ENCODE peak calls at places on chromosomes 2 and 18, in six cellular contexts. One of them, this sample, is unnamed.
A peak's percentile ranks its signal among the peaks of the same experiment; 100 is the strongest.

GRCh38 chr2:238949710-238950345 is 101.9 kb downstream of the TWIST2 start:
- DNase-seq in left ventricle myocardium superior: no peak
- DNase-seq in hypothalamus: no peak
- DNase-seq in psoas muscle: no peak
- DNase-seq in KG1: no peak
- DNase-seq in HTR-8/SVneo: no peak
- DNase-seq in this sample: no peak

GRCh38 chr2:174717273-174717672 is 47.0 kb downstream of the CHRNA1 start:
- DNase-seq in left ventricle myocardium superior: no peak
- DNase-seq in hypothalamus: no peak
- DNase-seq in psoas muscle: no peak
- DNase-seq in KG1: no peak
- DNase-seq in HTR-8/SVneo: no peak
- DNase-seq in this sample: peak; percentile 21

GRCh38 chr2:27485496-27485895 is 4.0 kb downstream of the IFT172 start:
- DNase-seq in left ventricle myocardium superior: no peak
- DNase-seq in hypothalamus: no peak
- DNase-seq in psoas muscle: no peak
- DNase-seq in KG1: no peak
- DNase-seq in HTR-8/SVneo: no peak
- DNase-seq in this sample: no peak

GRCh38 chr2:14516844-14517243 is 115.7 kb upstream of the LRATD1 start:
- DNase-seq in left ventricle myocardium superior: no peak
- DNase-seq in hypothalamus: no peak
- DNase-seq in psoas muscle: no peak
- DNase-seq in KG1: no peak
- DNase-seq in HTR-8/SVneo: peak; percentile 37
- DNase-seq in this sample: no peak

GRCh38 chr18:70380915-70381896 is 92.4 kb downstream of the SOCS6 start:
- DNase-seq in left ventricle myocardium superior: peak; percentile 26
- DNase-seq in hypothalamus: no peak
- DNase-seq in psoas muscle: no peak
- DNase-seq in KG1: no peak
- DNase-seq in HTR-8/SVneo: no peak
- DNase-seq in this sample: no peak

GRCh38 chr2:159140070-159140774 is 146.3 kb downstream of the WDSUB1 start:
- DNase-seq in left ventricle myocardium superior: no peak
- DNase-seq in hypothalamus: no peak
- DNase-seq in psoas muscle: no peak
- DNase-seq in KG1: no peak
- DNase-seq in HTR-8/SVneo: peak; percentile 35
- DNase-seq in this sample: no peak

GRCh38 chr2:99852376-99852934 is 289.9 kb downstream of the AFF3 start:
- DNase-seq in left ventricle myocardium superior: no peak
- DNase-seq in hypothalamus: no peak
- DNase-seq in psoas muscle: no peak
- DNase-seq in KG1: no peak
- DNase-seq in HTR-8/SVneo: no peak
- DNase-seq in this sample: no peak

GRCh38 chr2:129806317-129806716 is 173.1 kb upstream of the RAB6C start:
- DNase-seq in left ventricle myocardium superior: no peak
- DNase-seq in hypothalamus: no peak
- DNase-seq in psoas muscle: no peak
- DNase-seq in KG1: no peak
- DNase-seq in HTR-8/SVneo: no peak
- DNase-seq in this sample: no peak

GRCh38 chr2:45578056-45578843 is 32.8 kb downstream of the SRBD1 start:
- DNase-seq in left ventricle myocardium superior: no peak
- DNase-seq in hypothalamus: no peak
- DNase-seq in psoas muscle: no peak
- DNase-seq in KG1: no peak
- DNase-seq in HTR-8/SVneo: no peak
- DNase-seq in this sample: peak; percentile 39

This sample was measured in immature natural killer cell.